ENCODE peak calls at places on chromosome 12, in five cellular contexts. B is lower leg skin, V is right atrium auricular region, X is upper lobe of right lung, E is spleen. H is an unnamed sample.

GRCh38 chr12:88247241-88247643 is 105.1 kb downstream of the TMTC3 start:
- DNase-seq in B (no peak), V (no peak), X (no peak), E (no peak), H (no peak)

GRCh38 chr12:105995986-105996385 is 142.8 kb downstream of the NUAK1 start:
- DNase-seq in B (no peak), V (no peak), X (no peak), E (no peak), H (no peak)

GRCh38 chr12:6917491-6918231 is 3.3 kb downstream of the ENO2 start:
- DNase-seq in B (no peak), V (no peak), X (no peak), E (peak; percentile 49), H (no peak)

GRCh38 chr12:83462419-83462818 is 775.7 kb downstream of the TMTC2 start:
- DNase-seq in B (no peak), V (no peak), X (no peak), E (no peak), H (no peak)

GRCh38 chr12:30437616-30438015 is 258.1 kb downstream of the IPO8 start:
- DNase-seq in B (peak; percentile 40), V (no peak), X (no peak), E (no peak), H (no peak)

GRCh38 chr12:49609059-49609874 is 3.8 kb upstream of the FAM186B start:
- DNase-seq in B (no peak), V (no peak), X (no peak), E (no peak), H (no peak)

GRCh38 chr12:49195734-49196133 is 6.9 kb upstream of the TUBA1A start:
- DNase-seq in B (no peak), V (no peak), X (no peak), E (no peak), H (no peak)

GRCh38 chr12:12946686-12947355 is 5.1 kb downstream of the GPRC5D start:
- DNase-seq in B (no peak), V (no peak), X (no peak), E (no peak), H (no peak)

GRCh38 chr12:67911293-67911637 is 78.0 kb upstream of the IFNG-AS1 start:
- DNase-seq in B (no peak), V (no peak), X (no peak), E (no peak), H (peak; percentile 56)

GRCh38 chr12:66647034-66647691 is 31.7 kb downstream of the GRIP1 start:
- DNase-seq in B (no peak), V (no peak), X (no peak), E (no peak), H (no peak)

GRCh38 chr12:118035194-118036041 is 18.9 kb downstream of the RFC5 start:
- DNase-seq in B (no peak), V (no peak), X (no peak), E (no peak), H (no peak)

GRCh38 chr12:60977966-60978365 is 1282.2 kb upstream of the USP15 start:
- DNase-seq in B (no peak), V (no peak), X (no peak), E (no peak), H (no peak)

DNA sequence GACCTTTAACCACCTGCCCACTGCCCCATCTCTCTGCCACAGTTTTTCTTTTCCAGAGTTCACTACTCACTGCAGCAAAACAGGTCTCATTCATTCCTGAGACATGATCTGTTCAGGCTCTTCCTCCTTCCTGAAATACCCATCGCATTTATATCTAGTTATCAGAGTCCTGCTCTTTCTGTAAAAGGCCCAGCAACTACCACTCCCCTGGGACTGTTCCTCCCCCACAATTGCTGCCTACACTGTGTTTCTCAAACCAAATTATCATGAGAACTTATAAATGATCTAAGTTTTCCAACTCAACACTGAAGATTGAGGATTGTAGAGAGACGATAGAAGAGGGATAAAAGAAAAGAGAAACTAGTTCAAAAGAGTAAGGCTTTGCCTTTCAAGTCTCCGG is 40.8 kb upstream of the EPS8 start:
- DNase-seq in B (no peak), V (no peak), X (no peak), E (no peak), H (no peak)
- H3K4me3 ChIP-seq in B (no peak overlapping the region), V (no peak overlapping the region), X (no peak overlapping the region), E (no peak overlapping the region), H (no peak overlapping the region)

GRCh38 chr12:51589557-51590176 is 1.4 kb upstream of the SCN8A start:
- DNase-seq in B (no peak), V (no peak), X (no peak), E (no peak), H (no peak)
- H3K4me3 ChIP-seq in B (no peak overlapping the region), V (no peak overlapping the region), X (no peak overlapping the region), E (no peak overlapping the region), H (no peak overlapping the region)

GRCh38 chr12:42982828-42983227 is 393.3 kb upstream of the PRICKLE1 start:
- DNase-seq in B (no peak), V (no peak), X (no peak), E (no peak), H (no peak)
- H3K4me3 ChIP-seq in B (no peak overlapping the region), V (no peak overlapping the region), X (no peak overlapping the region), E (no peak overlapping the region), H (no peak overlapping the region)

GRCh38 chr12:93127582-93128331 is 198.7 kb upstream of the EEA1 start:
- DNase-seq in B (peak; percentile 34), V (peak; percentile 75), X (peak; percentile 73), E (peak; percentile 77), H (peak; percentile 78)
- H3K4me3 ChIP-seq in B (no peak overlapping the region), V (peak overlapping the region; percentile 4), X (no peak overlapping the region), E (no peak overlapping the region), H (peak overlapping the region; percentile 15)

GRCh38 chr12:14257303-14257733 is 108.2 kb upstream of the ATF7IP start:
- DNase-seq in B (no peak), V (no peak), X (no peak), E (no peak), H (peak; percentile 88)

GRCh38 chr12:14258468-14258947 is 107.0 kb upstream of the ATF7IP start:
- DNase-seq in B (no peak), V (no peak), X (no peak), E (no peak), H (no peak)

GRCh38 chr12:14256555-14257169 is 108.8 kb upstream of the ATF7IP start:
- DNase-seq in B (peak; percentile 78), V (peak; percentile 90), X (peak; percentile 85), E (peak; percentile 92), H (peak; percentile 81)

GRCh38 chr12:14259481-14260010 is 105.9 kb upstream of the ATF7IP start:
- DNase-seq in B (no peak), V (no peak), X (no peak), E (no peak), H (no peak)

DNA sequence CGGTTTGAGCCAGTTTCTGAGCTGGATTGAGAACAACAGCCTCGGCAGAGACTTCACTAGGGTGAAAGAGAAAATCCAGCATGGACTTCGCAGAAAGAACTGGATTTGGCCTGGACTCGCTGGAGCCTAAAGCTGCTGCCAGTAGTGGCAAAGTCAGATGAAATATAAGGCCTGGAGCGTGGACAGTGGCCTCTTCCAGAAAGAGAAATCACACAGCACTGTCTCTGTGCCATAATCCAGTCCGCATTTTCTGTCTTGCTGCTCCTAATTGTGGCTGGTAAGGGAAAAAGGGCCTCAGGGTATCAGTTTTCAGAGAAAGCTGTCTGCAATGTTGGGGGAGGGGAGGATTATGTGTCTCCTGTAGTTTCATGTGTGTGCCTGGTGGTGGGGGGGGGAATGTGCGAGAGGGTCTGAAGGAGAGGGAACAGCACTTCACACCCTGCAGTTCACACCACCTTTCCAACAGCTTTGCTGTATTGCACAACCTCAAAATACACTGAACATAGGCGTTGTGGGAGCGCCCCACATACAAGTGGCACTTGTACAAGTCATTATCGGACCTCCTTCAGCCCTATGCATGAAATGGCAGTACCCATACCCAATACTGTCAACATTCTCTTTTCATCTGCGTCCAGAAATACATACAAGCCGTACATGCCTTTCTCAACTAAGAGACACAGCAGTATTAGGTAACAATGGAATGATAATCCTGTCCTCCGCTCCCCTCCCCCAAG is 107.6 kb upstream of the ATF7IP start:
- DNase-seq in B (peak; percentile 98), V (peak; percentile 97), X (peak; percentile 86), E (peak; percentile 94), H (no peak)
- H3K4me3 ChIP-seq in B (no peak overlapping the region), V (peak overlapping the region; percentile 31), X (no peak overlapping the region), E (no peak overlapping the region), H (peak overlapping the region; percentile 45)

DNA sequence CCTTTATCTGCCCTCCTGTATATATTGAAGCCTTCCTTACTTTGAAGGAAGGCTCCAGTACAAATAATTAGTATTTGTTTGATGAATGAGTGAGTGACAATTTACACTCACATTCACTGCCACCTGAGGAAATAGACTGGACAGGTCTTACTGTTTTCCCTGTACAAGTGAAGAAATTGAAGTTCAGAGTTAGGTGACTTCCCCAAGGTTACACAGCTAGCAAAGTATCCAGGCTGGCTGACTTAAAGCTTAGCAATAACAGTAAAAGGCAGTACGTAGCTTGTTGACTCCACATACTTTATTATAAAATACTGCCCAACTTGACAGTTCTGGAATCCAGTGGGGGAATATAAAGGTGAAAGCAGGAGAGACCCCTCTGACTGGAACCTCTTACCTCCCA is 2.6 kb upstream of the KRT18 start:
- DNase-seq in B (no peak), V (no peak), X (no peak), E (no peak), H (no peak)
- H3K4me3 ChIP-seq in B (no peak overlapping the region), V (no peak overlapping the region), X (no peak overlapping the region), E (no peak overlapping the region), H (no peak overlapping the region)

GRCh38 chr12:113930249-113930648 is 35.9 kb downstream of the RBM19 start:
- DNase-seq in B (no peak), V (no peak), X (no peak), E (no peak), H (no peak)

GRCh38 chr12:113924341-113924740 is 41.8 kb downstream of the RBM19 start:
- DNase-seq in B (no peak), V (no peak), X (no peak), E (no peak), H (no peak)

GRCh38 chr12:113929312-113929989 is 36.7 kb downstream of the RBM19 start:
- DNase-seq in B (no peak), V (no peak), X (no peak), E (no peak), H (no peak)

GRCh38 chr12:113923251-113923650 is 42.9 kb downstream of the RBM19 start:
- DNase-seq in B (no peak), V (no peak), X (no peak), E (peak; percentile 17), H (no peak)

GRCh38 chr12:113926792-113927191 is 39.3 kb downstream of the RBM19 start:
- DNase-seq in B (no peak), V (no peak), X (no peak), E (no peak), H (no peak)
- H3K4me3 ChIP-seq in B (no peak overlapping the region), V (no peak overlapping the region), X (no peak overlapping the region), E (no peak overlapping the region), H (no peak overlapping the region)

DNA sequence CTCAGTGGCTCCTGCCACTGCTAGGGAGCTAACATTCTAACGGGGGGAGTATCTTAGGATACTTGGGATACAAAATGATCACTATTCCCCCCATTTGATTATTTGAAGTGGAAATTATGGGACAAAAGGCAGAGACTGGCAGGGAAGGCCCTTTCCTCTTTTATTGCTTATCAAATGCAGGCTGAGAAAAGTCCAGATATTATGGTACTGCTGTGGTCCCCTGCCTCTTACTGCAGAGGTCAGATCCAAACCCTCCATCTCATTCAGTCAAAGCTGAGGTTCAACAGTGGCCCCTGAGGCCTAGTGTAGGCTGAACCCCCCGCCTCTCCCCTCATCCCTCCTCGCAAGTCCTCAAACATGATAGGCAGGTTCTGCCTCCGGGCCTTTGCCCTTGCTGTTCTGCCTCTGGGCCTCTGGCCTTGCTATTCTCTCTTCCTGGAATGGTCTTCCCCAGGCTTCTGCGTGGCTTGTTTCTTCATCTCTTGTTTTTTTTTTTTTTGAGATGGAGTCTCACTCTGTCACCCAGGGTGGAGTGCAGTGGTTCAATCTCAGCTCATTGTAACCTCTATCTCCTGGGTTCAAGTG is 34.2 kb downstream of the KRT80 start:
- DNase-seq in B (no peak), V (no peak), X (no peak), E (no peak), H (no peak)
- H3K4me3 ChIP-seq in B (no peak overlapping the region), V (no peak overlapping the region), X (no peak overlapping the region), E (no peak overlapping the region), H (no peak overlapping the region)

H was measured in left ventricle myocardium inferior.